ENCODE peak calls at places on chromosomes 11 and 22, in six cellular contexts. One of them, this sample, is unnamed.
A peak's percentile ranks its signal among the peaks of the same experiment; 100 is the strongest.

GRCh38 chr11:279966-280761 is 2.0 kb downstream of the NLRP6 start:
- DNase-seq in HCT116: no peak
- DNase-seq in K562: no peak
- DNase-seq in GM12878: no peak
- DNase-seq in Panc1: no peak
- DNase-seq in SK-N-SH: peak; percentile 48
- DNase-seq in this sample: no peak

GRCh38 chr11:19253817-19254216 is 13.1 kb upstream of the E2F8 start:
- DNase-seq in HCT116: no peak
- DNase-seq in K562: no peak
- DNase-seq in GM12878: no peak
- DNase-seq in Panc1: no peak
- DNase-seq in SK-N-SH: no peak
- DNase-seq in this sample: no peak

GRCh38 chr22:46879083-46879482 is 116.6 kb downstream of the TBC1D22A start:
- DNase-seq in HCT116: no peak
- DNase-seq in K562: no peak
- DNase-seq in GM12878: no peak
- DNase-seq in Panc1: no peak
- DNase-seq in SK-N-SH: no peak
- DNase-seq in this sample: no peak

GRCh38 chr11:87292598-87292997 is 254.9 kb downstream of the TMEM135 start:
- DNase-seq in HCT116: no peak
- DNase-seq in K562: no peak
- DNase-seq in GM12878: no peak
- DNase-seq in Panc1: no peak
- DNase-seq in SK-N-SH: no peak
- DNase-seq in this sample: no peak

GRCh38 chr11:34757026-34757451 is 136.1 kb downstream of the EHF start:
- DNase-seq in HCT116: no peak
- DNase-seq in K562: no peak
- DNase-seq in GM12878: no peak
- DNase-seq in Panc1: peak; percentile 18
- DNase-seq in SK-N-SH: no peak
- DNase-seq in this sample: no peak

GRCh38 chr22:26172389-26172990 is 3.2 kb downstream of the SEZ6L start:
- DNase-seq in HCT116: peak; percentile 24
- DNase-seq in K562: peak; percentile 39
- DNase-seq in GM12878: no peak
- DNase-seq in Panc1: peak; percentile 13
- DNase-seq in SK-N-SH: peak; percentile 61
- DNase-seq in this sample: peak; percentile 53

GRCh38 chr22:49008682-49009235 is 818.9 kb downstream of the BRD1 start:
- DNase-seq in HCT116: no peak
- DNase-seq in K562: no peak
- DNase-seq in GM12878: no peak
- DNase-seq in Panc1: no peak
- DNase-seq in SK-N-SH: no peak
- DNase-seq in this sample: no peak

GRCh38 chr11:14075118-14075601 is 112.6 kb downstream of the SPON1 start:
- DNase-seq in HCT116: no peak
- DNase-seq in K562: no peak
- DNase-seq in GM12878: no peak
- DNase-seq in Panc1: no peak
- DNase-seq in SK-N-SH: no peak
- DNase-seq in this sample: no peak

GRCh38 chr11:73270089-73270854 is 1.9 kb upstream of the P2RY6 start:
- DNase-seq in HCT116: no peak
- DNase-seq in K562: no peak
- DNase-seq in GM12878: no peak
- DNase-seq in Panc1: no peak
- DNase-seq in SK-N-SH: no peak
- DNase-seq in this sample: no peak

DNA sequence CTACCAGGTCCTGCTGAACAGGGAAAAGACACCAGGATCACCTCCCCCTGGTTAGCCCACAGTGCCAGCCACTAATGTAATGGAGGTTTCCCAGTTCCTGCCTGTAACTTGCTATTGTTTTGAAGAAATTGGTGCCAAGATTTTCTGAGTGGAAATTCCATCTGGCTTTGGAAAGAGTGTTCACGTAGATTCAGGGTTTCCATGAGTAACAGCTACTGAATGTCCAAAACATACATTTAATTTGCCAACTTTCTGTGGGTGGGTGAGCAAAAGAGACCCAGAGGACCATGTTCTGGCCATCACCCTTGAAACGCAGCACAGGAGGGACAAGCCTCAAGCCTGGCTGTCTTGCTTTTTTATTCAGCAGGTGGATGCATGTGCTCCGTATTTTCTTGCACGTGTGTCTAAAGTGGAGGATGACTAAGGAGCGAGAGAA is 8.8 kb upstream of the DKK3 start:
- DNase-seq in HCT116: no peak
- DNase-seq in K562: no peak
- DNase-seq in GM12878: no peak
- DNase-seq in Panc1: no peak
- DNase-seq in SK-N-SH: no peak
- DNase-seq in this sample: no peak
- TF ChIP-seq SIN3A in HCT116: no peak
- TF ChIP-seq SIN3A in K562: no peak
- TF ChIP-seq SIN3A in GM12878: no peak
- TF ChIP-seq SIN3A in Panc1: no peak
- TF ChIP-seq SIN3A in SK-N-SH: no peak
- TF ChIP-seq SIN3A in this sample: no peak

GRCh38 chr22:30424471-30425326 is 869 bp upstream of the MTFP1 start:
- DNase-seq in HCT116: no peak
- DNase-seq in K562: no peak
- DNase-seq in GM12878: no peak
- DNase-seq in Panc1: no peak
- DNase-seq in SK-N-SH: no peak
- DNase-seq in this sample: no peak
- TF ChIP-seq SIN3A in HCT116: no peak
- TF ChIP-seq SIN3A in K562: no peak
- TF ChIP-seq SIN3A in GM12878: no peak
- TF ChIP-seq SIN3A in Panc1: no peak
- TF ChIP-seq SIN3A in SK-N-SH: no peak
- TF ChIP-seq SIN3A in this sample: no peak

DNA sequence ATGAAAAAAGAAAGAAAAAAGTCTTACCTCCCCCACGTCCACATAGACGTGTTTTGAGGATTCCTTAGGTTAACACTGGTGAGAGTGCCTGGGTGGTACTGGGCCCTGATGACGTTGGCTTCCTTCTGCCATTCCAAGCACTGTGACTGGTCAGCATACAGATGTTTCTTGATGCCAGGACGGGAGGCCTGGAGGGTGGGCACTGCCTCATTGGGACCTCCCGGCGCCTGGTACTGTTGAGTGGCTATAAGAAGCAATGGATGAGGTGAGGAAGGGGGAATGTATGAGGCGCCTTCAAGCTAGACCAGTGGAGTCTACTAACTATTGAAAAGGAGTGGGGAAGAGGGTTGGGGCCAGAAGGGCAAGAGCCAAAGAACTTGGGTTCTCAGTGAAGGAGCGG is 45.3 kb downstream of the MICAL2 start:
- DNase-seq in HCT116: no peak
- DNase-seq in K562: no peak
- DNase-seq in GM12878: no peak
- DNase-seq in Panc1: no peak
- DNase-seq in SK-N-SH: no peak
- DNase-seq in this sample: no peak
- TF ChIP-seq SIN3A in HCT116: no peak
- TF ChIP-seq SIN3A in K562: no peak
- TF ChIP-seq SIN3A in GM12878: no peak
- TF ChIP-seq SIN3A in Panc1: no peak
- TF ChIP-seq SIN3A in SK-N-SH: no peak
- TF ChIP-seq SIN3A in this sample: no peak

DNA sequence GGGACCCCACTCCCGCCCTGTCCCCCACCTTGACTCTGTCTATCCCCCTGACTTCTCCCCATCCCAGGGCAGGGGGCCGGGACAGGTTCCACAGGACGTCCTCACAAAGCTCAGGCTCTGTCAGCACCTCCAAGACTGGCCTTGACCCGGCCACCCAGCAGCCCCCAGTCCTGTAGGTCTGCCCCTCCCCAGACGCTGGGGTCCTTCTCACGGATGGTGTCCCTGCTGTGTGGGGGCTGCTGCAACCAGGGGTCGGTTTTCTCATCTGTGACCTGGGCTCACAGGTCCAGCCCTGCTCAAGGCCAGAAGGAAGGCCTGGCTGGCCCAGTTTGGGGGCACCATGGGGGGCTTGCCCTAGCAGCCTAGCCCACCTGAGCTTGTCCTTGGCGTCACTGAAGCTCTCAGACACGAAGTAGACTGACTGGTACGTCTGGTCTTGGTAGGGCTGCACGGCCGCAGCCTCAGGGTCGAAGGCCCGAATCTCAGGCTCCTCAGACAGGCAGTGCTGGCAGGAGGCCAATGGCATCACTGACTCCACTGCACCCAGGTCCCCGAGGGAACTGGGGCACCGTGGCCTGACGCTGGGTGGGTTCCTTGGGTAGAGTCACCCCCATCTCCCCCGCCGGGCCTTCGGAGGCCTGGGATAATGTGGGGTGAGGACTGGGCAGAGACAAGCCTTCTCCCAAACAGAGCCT is 4.0 kb upstream of the INS start:
- DNase-seq in HCT116: no peak
- DNase-seq in K562: no peak
- DNase-seq in GM12878: no peak
- DNase-seq in Panc1: no peak
- DNase-seq in SK-N-SH: no peak
- DNase-seq in this sample: no peak
- TF ChIP-seq SIN3A in HCT116: no peak
- TF ChIP-seq SIN3A in K562: no peak
- TF ChIP-seq SIN3A in GM12878: no peak
- TF ChIP-seq SIN3A in Panc1: no peak
- TF ChIP-seq SIN3A in SK-N-SH: no peak
- TF ChIP-seq SIN3A in this sample: no peak

GRCh38 chr11:110897035-110897434 is 184.8 kb upstream of the ARHGAP20 start:
- DNase-seq in HCT116: no peak
- DNase-seq in K562: no peak
- DNase-seq in GM12878: no peak
- DNase-seq in Panc1: no peak
- DNase-seq in SK-N-SH: peak; percentile 7
- DNase-seq in this sample: no peak

GRCh38 chr11:110892741-110893285 is 180.6 kb upstream of the ARHGAP20 start:
- DNase-seq in HCT116: no peak
- DNase-seq in K562: no peak
- DNase-seq in GM12878: no peak
- DNase-seq in Panc1: no peak
- DNase-seq in SK-N-SH: no peak
- DNase-seq in this sample: no peak

GRCh38 chr11:110894224-110894623 is 182.0 kb upstream of the ARHGAP20 start:
- DNase-seq in HCT116: no peak
- DNase-seq in K562: no peak
- DNase-seq in GM12878: no peak
- DNase-seq in Panc1: no peak
- DNase-seq in SK-N-SH: no peak
- DNase-seq in this sample: no peak

GRCh38 chr11:110900426-110900825 is 188.2 kb upstream of the ARHGAP20 start:
- DNase-seq in HCT116: no peak
- DNase-seq in K562: no peak
- DNase-seq in GM12878: no peak
- DNase-seq in Panc1: no peak
- DNase-seq in SK-N-SH: no peak
- DNase-seq in this sample: no peak

DNA sequence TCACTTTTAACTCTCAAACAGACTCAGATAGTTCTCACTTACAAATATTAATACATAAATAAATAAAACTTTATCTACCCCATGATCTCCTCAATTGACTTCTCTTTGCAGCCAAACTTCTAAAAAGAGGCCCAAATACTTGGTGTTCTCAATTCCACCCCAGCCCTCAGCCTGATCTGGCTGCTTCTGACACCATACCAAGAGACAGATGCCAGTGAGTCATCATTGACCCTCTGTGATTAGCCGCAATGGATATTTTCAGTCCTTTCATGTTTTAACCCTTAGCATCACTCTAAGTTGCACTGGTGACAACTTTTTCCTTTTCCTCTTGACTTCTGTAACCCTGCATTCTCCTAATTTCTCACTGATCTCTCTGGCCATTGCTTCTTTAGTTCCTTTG is 184.1 kb upstream of the ARHGAP20 start:
- DNase-seq in HCT116: no peak
- DNase-seq in K562: no peak
- DNase-seq in GM12878: no peak
- DNase-seq in Panc1: no peak
- DNase-seq in SK-N-SH: no peak
- DNase-seq in this sample: no peak
- TF ChIP-seq SIN3A in HCT116: no peak
- TF ChIP-seq SIN3A in K562: no peak
- TF ChIP-seq SIN3A in GM12878: no peak
- TF ChIP-seq SIN3A in Panc1: no peak
- TF ChIP-seq SIN3A in SK-N-SH: no peak
- TF ChIP-seq SIN3A in this sample: no peak

GRCh38 chr11:61475433-61475832 is 33.1 kb upstream of the LRRC10B start:
- DNase-seq in HCT116: no peak
- DNase-seq in K562: no peak
- DNase-seq in GM12878: no peak
- DNase-seq in Panc1: no peak
- DNase-seq in SK-N-SH: no peak
- DNase-seq in this sample: no peak

GRCh38 chr11:61472868-61473267 is 35.7 kb upstream of the LRRC10B start:
- DNase-seq in HCT116: no peak
- DNase-seq in K562: no peak
- DNase-seq in GM12878: no peak
- DNase-seq in Panc1: no peak
- DNase-seq in SK-N-SH: no peak
- DNase-seq in this sample: no peak

GRCh38 chr11:61473370-61474025 is 35.1 kb upstream of the LRRC10B start:
- DNase-seq in HCT116: no peak
- DNase-seq in K562: no peak
- DNase-seq in GM12878: no peak
- DNase-seq in Panc1: no peak
- DNase-seq in SK-N-SH: no peak
- DNase-seq in this sample: no peak

GRCh38 chr11:61474234-61474633 is 34.3 kb upstream of the LRRC10B start:
- DNase-seq in HCT116: no peak
- DNase-seq in K562: no peak
- DNase-seq in GM12878: no peak
- DNase-seq in Panc1: no peak
- DNase-seq in SK-N-SH: no peak
- DNase-seq in this sample: no peak

GRCh38 chr11:61472282-61472681 is 36.3 kb upstream of the LRRC10B start:
- DNase-seq in HCT116: no peak
- DNase-seq in K562: no peak
- DNase-seq in GM12878: no peak
- DNase-seq in Panc1: no peak
- DNase-seq in SK-N-SH: no peak
- DNase-seq in this sample: no peak
- TF ChIP-seq SIN3A in HCT116: no peak
- TF ChIP-seq SIN3A in K562: no peak
- TF ChIP-seq SIN3A in GM12878: no peak
- TF ChIP-seq SIN3A in Panc1: no peak
- TF ChIP-seq SIN3A in SK-N-SH: no peak
- TF ChIP-seq SIN3A in this sample: no peak

GRCh38 chr11:117909611-117910382 is 19.4 kb downstream of the TMPRSS13 start:
- DNase-seq in HCT116: no peak
- DNase-seq in K562: peak; percentile 73
- DNase-seq in GM12878: no peak
- DNase-seq in Panc1: no peak
- DNase-seq in SK-N-SH: no peak
- DNase-seq in this sample: no peak
- TF ChIP-seq SIN3A in HCT116: no peak
- TF ChIP-seq SIN3A in K562: no peak
- TF ChIP-seq SIN3A in GM12878: no peak
- TF ChIP-seq SIN3A in Panc1: no peak
- TF ChIP-seq SIN3A in SK-N-SH: no peak
- TF ChIP-seq SIN3A in this sample: no peak